ENCODE peak calls at places on chromosomes 13 and 19, in five cellular contexts. C is immature natural killer cell; L is stimulated activated CD4-positive, alpha-beta T cell treated with anti-CD3 and anti-CD28 coated beads, Interleukin-15, amount 100 ng/mL, for 1 hour; A is progenitor cell of endocrine pancreas; E is iris pigment epithelial cell. M is an unnamed sample.
A peak's percentile ranks its signal among the peaks of the same experiment; 100 is the strongest.

GRCh38 chr19:8305798-8306197 is 2.4 kb downstream of the CD320 start:
- DNase-seq in A (peak; percentile 5), C (no peak), E (no peak), L (no peak), M (no peak)

GRCh38 chr13:59865398-59865797 is 298.3 kb downstream of the DIAPH3 start:
- DNase-seq in C (no peak), A (no peak), E (no peak), L (no peak), M (no peak)

GRCh38 chr19:43525836-43526771 is 897 bp downstream of the ETHE1 start:
- DNase-seq in L (no peak), C (no peak), E (peak; percentile 17), A (peak; percentile 33), M (peak; percentile 35)

GRCh38 chr19:17001603-17002183 is 24.9 kb downstream of the CPAMD8 start:
- DNase-seq in A (no peak), E (no peak), L (peak; percentile 24), C (peak; percentile 75), M (no peak)

GRCh38 chr19:48487544-48487943 is 18.4 kb downstream of the CYTH2 start:
- DNase-seq in A (no peak), E (no peak), L (no peak), C (no peak), M (no peak)

GRCh38 chr19:19552811-19553210 is 14.7 kb downstream of the CILP2 start:
- DNase-seq in C (no peak), A (no peak), E (peak; percentile 43), L (no peak), M (no peak)

GRCh38 chr13:78762825-78763224 is 103.9 kb upstream of the OBI1 start:
- DNase-seq in A (no peak), C (no peak), L (no peak), E (no peak), M (no peak)

GRCh38 chr19:33660426-33661160 is 38.8 kb downstream of the CHST8 start:
- DNase-seq in C (no peak), A (no peak), E (no peak), L (no peak), M (no peak)

GRCh38 chr13:23344923-23345322 is 88.6 kb downstream of the SACS start:
- DNase-seq in A (no peak), E (peak; percentile 9), C (no peak), L (no peak), M (no peak)

GRCh38 chr13:113664751-113665581 is 2.1 kb upstream of the GRK1 start:
- DNase-seq in C (no peak), L (no peak), E (no peak), A (no peak), M (no peak)

GRCh38 chr19:34261335-34262109 is 7.2 kb downstream of the GARRE1 start:
- DNase-seq in E (no peak), C (no peak), A (no peak), L (no peak), M (no peak)

GRCh38 chr19:2337329-2337707 is 8.8 kb downstream of the SPPL2B start:
- DNase-seq in C (no peak), E (peak; percentile 72), L (no peak), A (no peak), M (peak; percentile 78)

GRCh38 chr19:33678796-33679195 is 57.0 kb downstream of the CHST8 start:
- DNase-seq in C (no peak), L (no peak), A (no peak), E (no peak), M (peak; percentile 26)

GRCh38 chr19:6725513-6726231 is 5.2 kb upstream of the C3 start:
- DNase-seq in A (no peak), C (no peak), E (no peak), L (no peak), M (no peak)

GRCh38 chr13:106049171-106049570 is 486.3 kb downstream of the EFNB2 start:
- DNase-seq in E (no peak), A (no peak), C (no peak), L (no peak), M (no peak)

GRCh38 chr19:14768001-14768400 is 10.4 kb downstream of the ADGRE2 start:
- DNase-seq in A (no peak), L (no peak), E (no peak), C (no peak), M (no peak)

GRCh38 chr13:50670847-50671542 is 172.5 kb downstream of the DLEU7 start:
- DNase-seq in C (no peak), A (no peak), E (no peak), L (no peak), M (no peak)

GRCh38 chr19:35395762-35396199 is 24.9 kb downstream of the GPR42 start:
- DNase-seq in C (no peak), E (no peak), A (peak; percentile 13), L (no peak), M (peak; percentile 6)

GRCh38 chr13:62482351-62482750 is 1066.7 kb upstream of the PCDH20 start:
- DNase-seq in A (no peak), C (no peak), L (no peak), E (peak; percentile 3), M (no peak)

GRCh38 chr13:66835040-66835628 is 395.0 kb downstream of the PCDH9 start:
- DNase-seq in A (no peak), C (no peak), E (peak; percentile 54), L (no peak), M (peak; percentile 64)

GRCh38 chr13:82165396-82166174 is 1716.7 kb downstream of the SLITRK1 start:
- DNase-seq in A (no peak), C (no peak), L (no peak), E (no peak), M (no peak)

GRCh38 chr19:57068326-57068725 is 51.5 kb upstream of the USP29 start:
- DNase-seq in L (no peak), A (no peak), C (no peak), E (no peak), M (no peak)

GRCh38 chr13:42259515-42259914 is 12.4 kb upstream of the AKAP11 start:
- DNase-seq in L (no peak), C (no peak), E (no peak), A (no peak), M (no peak)

GRCh38 chr19:10780368-10780767 is 55.6 kb downstream of the TMED1 start:
- DNase-seq in L (no peak), E (peak; percentile 95), C (no peak), A (no peak), M (no peak)

GRCh38 chr19:46731584-46731983 is 14.3 kb upstream of the FKRP start:
- DNase-seq in C (no peak), L (no peak), A (no peak), E (peak; percentile 71), M (no peak)

GRCh38 chr19:18389095-18389735 is 3.3 kb downstream of the GDF15 start:
- DNase-seq in A (no peak), L (no peak), C (no peak), E (no peak), M (no peak)

GRCh38 chr13:79349011-79349410 is 57.0 kb downstream of the RBM26 start:
- DNase-seq in A (no peak), E (no peak), C (no peak), L (no peak), M (no peak)

GRCh38 chr19:31316201-31316951 is 32.9 kb downstream of the TSHZ3 start:
- DNase-seq in A (no peak), E (peak; percentile 66), L (no peak), C (no peak), M (no peak)

GRCh38 chr19:4967738-4968461 is 1.0 kb upstream of the KDM4B start:
- DNase-seq in E (peak; percentile 84), L (no peak), A (no peak), C (no peak), M (no peak)

GRCh38 chr19:10290876-10291553 is 1.3 kb downstream of the ICAM5 start:
- DNase-seq in E (peak; percentile 41), A (no peak), L (no peak), C (peak; percentile 59), M (no peak)

GRCh38 chr13:109160357-109160756 is 530.9 kb downstream of the MYO16 start:
- DNase-seq in A (no peak), C (no peak), L (no peak), E (no peak), M (no peak)

GRCh38 chr19:57242821-57243220 is 2.4 kb downstream of the ZNF805 start:
- DNase-seq in C (no peak), A (no peak), E (no peak), L (no peak), M (no peak)

GRCh38 chr19:17309962-17310461 is 649 bp downstream of the DDA1 start:
- DNase-seq in L (no peak), A (no peak), E (no peak), C (no peak), M (no peak)

GRCh38 chr19:19115954-19116353 is 22.3 kb downstream of the TMEM161A start:
- DNase-seq in C (peak; percentile 49), A (no peak), E (no peak), L (peak; percentile 19), M (no peak)

GRCh38 chr13:76723551-76724232 is 162.5 kb downstream of the KCTD12 start:
- DNase-seq in E (peak; percentile 93), C (peak; percentile 3), A (no peak), L (no peak), M (no peak)

GRCh38 chr13:111115051-111115840 is at the start of gene ARHGEF7:
- DNase-seq in L (no peak), A (peak; percentile 36), E (no peak), C (no peak), M (no peak)

GRCh38 chr19:34165295-34165738 is 7.0 kb upstream of the LSM14A start:
- DNase-seq in A (no peak), E (no peak), C (no peak), L (no peak), M (no peak)

GRCh38 chr19:34082289-34083077 is 89.8 kb upstream of the LSM14A start:
- DNase-seq in A (no peak), E (peak; percentile 42), C (no peak), L (no peak), M (no peak)

M was measured in amygdala.